ENCODE peak calls at places on chromosomes 1 and 21, in four cellular contexts. L is upper lobe of left lung, A is sigmoid colon, R is HCT116. Z is an unnamed sample.
A peak's percentile ranks its signal among the peaks of the same experiment; 100 is the strongest.

GRCh38 chr1:192544983-192545393 is 30.6 kb upstream of the RGS1 start:
- DNase-seq in L (no peak), A (no peak), R (no peak), Z (peak; percentile 91)

GRCh38 chr1:17909634-17910033 is 154.5 kb downstream of the ACTL8 start:
- DNase-seq in L (no peak), A (no peak), R (no peak), Z (no peak)

GRCh38 chr1:41957568-41957967 is 38.8 kb upstream of the HIVEP3 start:
- DNase-seq in L (no peak), A (no peak), R (no peak), Z (no peak)

GRCh38 chr1:187877220-187877619 is 1048.5 kb downstream of the PLA2G4A start:
- DNase-seq in L (no peak), A (no peak), R (no peak), Z (no peak)

GRCh38 chr1:43008425-43009108 is 49.9 kb upstream of the SLC2A1 start:
- DNase-seq in L (no peak), A (no peak), R (peak; percentile 85), Z (no peak)

GRCh38 chr1:100277866-100278265 is 11.8 kb downstream of the RTCA start:
- DNase-seq in L (no peak), A (no peak), R (no peak), Z (no peak)

GRCh38 chr1:75861831-75862230 is 65.1 kb downstream of the MSH4 start:
- DNase-seq in L (no peak), A (no peak), R (no peak), Z (no peak)

GRCh38 chr1:247297263-247298123 is 34.2 kb downstream of the ZNF496 start:
- DNase-seq in L (no peak), A (no peak), R (no peak), Z (no peak)

GRCh38 chr1:88217386-88217785 is 466.7 kb upstream of the PKN2 start:
- DNase-seq in L (no peak), A (no peak), R (no peak), Z (no peak)

GRCh38 chr21:27448960-27449359 is 482.1 kb upstream of the ADAMTS5 start:
- DNase-seq in L (no peak), A (no peak), R (no peak), Z (no peak)

GRCh38 chr1:230169454-230170152 is 102.6 kb downstream of the GALNT2 start:
- DNase-seq in L (no peak), A (no peak), R (no peak), Z (no peak)

GRCh38 chr1:1250828-1251284 is 4.3 kb upstream of the C1QTNF12 start:
- DNase-seq in L (no peak), A (no peak), R (no peak), Z (no peak)

DNA sequence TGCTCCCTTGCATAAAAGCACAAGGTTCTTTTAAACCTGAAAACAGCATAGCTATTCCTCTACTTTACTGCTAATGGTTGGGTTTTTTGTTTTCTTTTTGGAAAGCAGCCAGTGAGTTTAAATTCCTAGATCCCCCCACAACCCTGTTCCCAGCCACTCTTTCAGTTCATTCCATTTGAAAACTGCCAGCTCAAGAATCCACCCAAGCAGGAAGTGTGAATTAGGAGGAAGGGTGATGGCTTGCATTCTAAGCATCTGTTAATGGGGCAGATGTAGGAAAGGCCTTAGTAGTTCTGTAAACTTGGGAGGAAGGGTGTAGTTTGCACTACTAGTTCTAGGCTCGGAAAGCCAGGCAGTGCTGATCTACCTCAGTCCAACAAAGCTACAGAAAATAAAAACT is 172.9 kb upstream of the HOOK1 start:
- DNase-seq in L (no peak), A (no peak), R (no peak), Z (no peak)
- TF ChIP-seq POLR2AphosphoS5 in L (no peak), A (no peak), R (no peak), Z (no peak)

DNA sequence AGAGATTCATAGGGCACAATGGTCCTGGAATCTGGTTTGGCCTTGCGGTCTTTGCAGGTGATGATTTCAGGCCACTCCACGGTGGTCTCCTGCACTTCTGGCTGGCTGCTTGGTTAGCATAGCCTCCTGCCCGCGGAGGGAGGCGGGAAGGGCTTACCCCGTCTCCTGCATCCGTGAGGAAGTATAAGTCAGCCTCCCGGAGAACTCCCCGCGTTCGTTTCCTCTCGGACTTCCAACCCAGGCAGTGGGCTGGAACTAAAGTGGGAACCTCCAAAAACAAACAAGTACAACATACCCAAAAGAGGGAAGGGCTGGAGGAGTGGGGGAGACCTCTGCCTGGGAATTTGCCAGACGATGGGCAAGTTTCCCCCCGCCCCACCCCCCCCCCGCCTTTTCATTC is 942 bp upstream of the CCN1 start:
- DNase-seq in L (no peak), A (peak; percentile 77), R (no peak), Z (no peak)
- TF ChIP-seq POLR2AphosphoS5 in L (no peak), A (no peak), R (no peak), Z (no peak)

GRCh38 chr1:110161165-110161564 is 10.9 kb downstream of the SLC6A17 start:
- DNase-seq in L (no peak), A (no peak), R (no peak), Z (no peak)
- TF ChIP-seq POLR2AphosphoS5 in L (no peak), A (no peak), R (no peak), Z (no peak)

GRCh38 chr1:235878082-235878781 is 11.5 kb upstream of the LYST start:
- DNase-seq in L (no peak), A (no peak), R (no peak), Z (no peak)
- TF ChIP-seq POLR2AphosphoS5 in L (no peak), A (no peak), R (no peak), Z (no peak)

GRCh38 chr1:203304391-203304918 is 864 bp upstream of the BTG2 start:
- DNase-seq in L (no peak), A (peak; percentile 69), R (no peak), Z (no peak)
- TF ChIP-seq POLR2AphosphoS5 in L (no peak), A (no peak), R (no peak), Z (no peak)

Z was measured in SK-N-MC.